ENCODE peak calls at places on chromosomes 12 and 14, in four cellular contexts. C is choroid plexus epithelial cell; T is iris pigment epithelial cell; V is CD8-positive, alpha-beta memory T cell. U is an unnamed sample.
A peak's percentile ranks its signal among the peaks of the same experiment; 100 is the strongest.

GRCh38 chr14:104665663-104666522 is 23.5 kb upstream of the INF2 start:
- DNase-seq in C (no peak), T (no peak), V (no peak), U (no peak)

GRCh38 chr12:124415064-124415463 is 120.2 kb downstream of the RFLNA start:
- DNase-seq in C (no peak), T (no peak), V (no peak), U (no peak)

GRCh38 chr14:91284791-91285548 is 40.5 kb upstream of the GPR68 start:
- DNase-seq in C (no peak), T (no peak), V (no peak), U (peak; percentile 43)

GRCh38 chr14:56273151-56273550 is 154.9 kb downstream of the PELI2 start:
- DNase-seq in C (no peak), T (peak; percentile 26), V (no peak), U (peak; percentile 3)

GRCh38 chr14:100868621-100869370 is 34.7 kb downstream of the RTL1 start:
- DNase-seq in C (no peak), T (no peak), V (peak; percentile 35), U (no peak)

GRCh38 chr14:75013290-75013689 is 10.6 kb downstream of the EIF2B2 start:
- DNase-seq in C (no peak), T (no peak), V (no peak), U (no peak)

GRCh38 chr12:125024949-125025563 is 31.6 kb downstream of the BRI3BP start:
- DNase-seq in C (no peak), T (no peak), V (no peak), U (no peak)

GRCh38 chr12:54390176-54390667 is 5.7 kb upstream of the ZNF385A start:
- DNase-seq in C (no peak), T (no peak), V (no peak), U (no peak)

GRCh38 chr12:26539131-26539530 is 293.9 kb downstream of the ITPR2 start:
- DNase-seq in C (no peak), T (no peak), V (no peak), U (no peak)

GRCh38 chr12:45989857-45990467 is 412 bp downstream of the SCAF11 start:
- DNase-seq in C (peak; percentile 59), T (peak; percentile 62), V (peak; percentile 69), U (peak; percentile 51)

GRCh38 chr14:34711169-34711568 is 3.2 kb downstream of the CFL2 start:
- DNase-seq in C (peak; percentile 96), T (peak; percentile 95), V (no peak), U (peak; percentile 86)

GRCh38 chr12:31715283-31715825 is 13.5 kb downstream of the AMN1 start:
- DNase-seq in C (peak; percentile 66), T (peak; percentile 57), V (no peak), U (peak; percentile 14)

GRCh38 chr14:103002578-103003350 is 54.6 kb downstream of the CDC42BPB start:
- DNase-seq in C (no peak), T (no peak), V (no peak), U (no peak)

GRCh38 chr12:116916122-116916521 is 5.4 kb downstream of the FBXW8 start:
- DNase-seq in C (peak; percentile 50), T (peak; percentile 63), V (no peak), U (peak; percentile 35)

GRCh38 chr12:52204095-52204930 is 12.5 kb upstream of the KRT80 start:
- DNase-seq in C (no peak), T (no peak), V (no peak), U (peak; percentile 50)

GRCh38 chr14:87491816-87492215 is 501.2 kb downstream of the GALC start:
- DNase-seq in C (no peak), T (no peak), V (no peak), U (no peak)

GRCh38 chr12:128644664-128645296 is 179.0 kb downstream of the SLC15A4 start:
- DNase-seq in C (peak; percentile 1), T (no peak), V (peak; percentile 49), U (no peak)

GRCh38 chr12:132287391-132288238 is 41.8 kb downstream of the GALNT9 start:
- DNase-seq in C (no peak), T (no peak), V (peak; percentile 31), U (no peak)

GRCh38 chr12:66154776-66155175 is 15.0 kb downstream of the TMBIM4 start:
- DNase-seq in C (no peak), T (peak; percentile 25), V (no peak), U (no peak)

GRCh38 chr12:106493531-106493930 is 89.3 kb upstream of the RFX4 start:
- DNase-seq in C (no peak), T (no peak), V (no peak), U (no peak)

GRCh38 chr14:66624319-66624937 is 116.5 kb downstream of the GPHN start:
- DNase-seq in C (peak; percentile 85), T (peak; percentile 74), V (no peak), U (peak; percentile 72)

GRCh38 chr12:68113644-68114043 is 45.9 kb downstream of the IFNG start:
- DNase-seq in C (no peak), T (no peak), V (peak; percentile 70), U (no peak)

GRCh38 chr12:49619286-49619685 is 4.1 kb upstream of the PRPF40B start:
- DNase-seq in C (peak; percentile 16), T (peak; percentile 21), V (no peak), U (no peak)

GRCh38 chr12:70044170-70044569 is 199.1 kb upstream of the CNOT2 start:
- DNase-seq in C (peak; percentile 15), T (no peak), V (no peak), U (no peak)

GRCh38 chr12:120472521-120472920 is 3.0 kb upstream of the SRSF9 start:
- DNase-seq in C (no peak), T (no peak), V (no peak), U (no peak)

GRCh38 chr12:44046732-44047417 is 211.0 kb downstream of the TMEM117 start:
- DNase-seq in C (no peak), T (no peak), V (no peak), U (no peak)

GRCh38 chr12:113271853-113272561 is 50.7 kb downstream of the TPCN1 start:
- DNase-seq in C (peak; percentile 84), T (peak; percentile 84), V (peak; percentile 8), U (peak; percentile 50)

GRCh38 chr14:24390696-24391468 is 7.9 kb upstream of the NYNRIN start:
- DNase-seq in C (no peak), T (no peak), V (no peak), U (no peak)

GRCh38 chr12:66103011-66103913 is 27.3 kb downstream of the LLPH start:
- DNase-seq in C (no peak), T (no peak), V (no peak), U (no peak)

GRCh38 chr14:98606041-98606640 is 665.9 kb downstream of the BCL11B start:
- DNase-seq in C (no peak), T (no peak), V (no peak), U (no peak)

GRCh38 chr12:46725332-46725731 is 100.5 kb downstream of the SLC38A4 start:
- DNase-seq in C (no peak), T (no peak), V (no peak), U (no peak)

GRCh38 chr14:96574633-96575191 is 72.5 kb downstream of the PAPOLA start:
- DNase-seq in C (peak; percentile 76), T (peak; percentile 65), V (no peak), U (peak; percentile 70)

GRCh38 chr12:26122681-26123481 is 2.0 kb downstream of the BHLHE41 start:
- DNase-seq in C (peak; percentile 85), T (peak; percentile 90), V (no peak), U (peak; percentile 83)

GRCh38 chr12:1630081-1630826 is 1.2 kb downstream of the WNT5B start:
- DNase-seq in C (no peak), T (no peak), V (peak; percentile 52), U (peak; percentile 25)

U was measured in astrocyte of the spinal cord.